ENCODE peak calls at places on chromosomes 1 and 21, in four cellular contexts. A is activated naive CD8-positive, alpha-beta T cell treated with anti-CD3 and anti-CD28 coated beads, Interleukin-2, amount 50 U/mL, for 24 hours; Z is activated CD4-positive, alpha-beta T cell treated with anti-CD3 and anti-CD28 coated beads for 1 hour; R is GF-D8. G is an unnamed sample.

GRCh38 chr1:246647513-246647912 is 76.7 kb upstream of the SCCPDH start:
- DNase-seq in A (no peak), Z (no peak), R (no peak), G (no peak)

GRCh38 chr1:24294757-24295371 is 24.3 kb upstream of the GRHL3 start:
- DNase-seq in A (no peak), Z (no peak), R (no peak), G (peak; percentile 29)

GRCh38 chr1:202029171-202029665 is 18.8 kb downstream of the ELF3 start:
- DNase-seq in A (no peak), Z (no peak), R (no peak), G (no peak)

GRCh38 chr1:44778705-44779576 is 3.6 kb downstream of the RPS8 start:
- DNase-seq in A (no peak), Z (no peak), R (no peak), G (no peak)

GRCh38 chr1:245045087-245045881 is 109.5 kb upstream of the KIF26B start:
- DNase-seq in A (no peak), Z (no peak), R (no peak), G (peak; percentile 51)

GRCh38 chr21:41375875-41376274 is 14.0 kb downstream of the MX2 start:
- DNase-seq in A (no peak), Z (no peak), R (no peak), G (no peak)

GRCh38 chr1:176205322-176205914 is 1.7 kb downstream of the COP1 start:
- DNase-seq in A (no peak), Z (no peak), R (peak; percentile 17), G (no peak)

GRCh38 chr1:21510113-21510493 is 880 bp downstream of the ALPL start:
- DNase-seq in A (no peak), Z (no peak), R (no peak), G (no peak)

GRCh38 chr1:63674238-63674864 is 81.1 kb downstream of the PGM1 start:
- DNase-seq in A (no peak), Z (no peak), R (no peak), G (peak; percentile 71)

GRCh38 chr1:206116191-206116872 is 856 bp downstream of the AVPR1B start:
- DNase-seq in A (no peak), Z (no peak), R (no peak), G (no peak)

GRCh38 chr1:225848044-225848955 is 33.9 kb downstream of the TMEM63A start:
- DNase-seq in A (no peak), Z (no peak), R (no peak), G (peak; percentile 42)

GRCh38 chr1:20179369-20180172 is 6.3 kb upstream of the UBXN10 start:
- DNase-seq in A (no peak), Z (no peak), R (no peak), G (no peak)

GRCh38 chr1:175514309-175515001 is 228.9 kb downstream of the TNR start:
- DNase-seq in A (peak; percentile 26), Z (no peak), R (peak; percentile 79), G (peak; percentile 25)

GRCh38 chr1:8285103-8285502 is 32.8 kb upstream of the SLC45A1 start:
- DNase-seq in A (no peak), Z (no peak), R (no peak), G (no peak)

GRCh38 chr1:28249013-28249870 is 10.1 kb upstream of the SESN2 start:
- DNase-seq in A (no peak), Z (no peak), R (peak; percentile 57), G (peak; percentile 71)

GRCh38 chr1:20837554-20838192 is 50.6 kb upstream of the HP1BP3 start:
- DNase-seq in A (no peak), Z (no peak), R (peak; percentile 10), G (no peak)

GRCh38 chr1:207078578-207079132 is 10.0 kb upstream of the C4BPB start:
- DNase-seq in A (no peak), Z (no peak), R (no peak), G (no peak)

GRCh38 chr1:219544163-219544846 is 68.6 kb downstream of the ZC3H11B start:
- DNase-seq in A (no peak), Z (no peak), R (no peak), G (no peak)

GRCh38 chr1:172870901-172871606 is 179.7 kb downstream of the TNFSF18 start:
- DNase-seq in A (no peak), Z (no peak), R (no peak), G (no peak)

GRCh38 chr1:66350001-66350547 is 183.9 kb upstream of the SGIP1 start:
- DNase-seq in A (no peak), Z (no peak), R (peak; percentile 31), G (peak; percentile 68)

GRCh38 chr21:18677632-18678031 is 274.0 kb upstream of the TMPRSS15 start:
- DNase-seq in A (no peak), Z (no peak), R (no peak), G (no peak)

GRCh38 chr1:17603091-17603841 is 63.8 kb downstream of the ARHGEF10L start:
- DNase-seq in A (no peak), Z (no peak), R (no peak), G (no peak)

GRCh38 chr1:58874757-58875755 is 91.2 kb upstream of the JUN start:
- DNase-seq in A (no peak), Z (no peak), R (no peak), G (peak; percentile 49)

G was measured in heart left ventricle.